ENCODE peak calls at places on chromosomes 16 and 17, in eight cellular contexts. One of them, this sample, is unnamed.

GRCh38 chr16:180101-180920 is at the start of gene HBQ1:
- DNase-seq in HCT116: no peak
- DNase-seq in MM.1S: no peak
- DNase-seq in fibroblast of lung: no peak
- DNase-seq in ovary: peak; percentile 36
- DNase-seq in heart right ventricle: no peak
- DNase-seq in GM12865: no peak
- DNase-seq in breast epithelium: no peak
- DNase-seq in this sample: no peak

GRCh38 chr17:75549246-75550138 is 24.0 kb downstream of the LLGL2 start:
- DNase-seq in HCT116: peak; percentile 63
- DNase-seq in breast epithelium: peak; percentile 88
- DNase-seq in ovary: no peak
- DNase-seq in heart right ventricle: no peak
- DNase-seq in GM12865: no peak
- DNase-seq in fibroblast of lung: no peak
- DNase-seq in MM.1S: no peak
- DNase-seq in this sample: no peak

GRCh38 chr17:80470603-80471002 is 5.8 kb downstream of the NPTX1 start:
- DNase-seq in GM12865: no peak
- DNase-seq in breast epithelium: no peak
- DNase-seq in HCT116: no peak
- DNase-seq in ovary: no peak
- DNase-seq in heart right ventricle: no peak
- DNase-seq in fibroblast of lung: no peak
- DNase-seq in MM.1S: no peak
- DNase-seq in this sample: no peak

GRCh38 chr16:585351-585750 is 4.5 kb upstream of the RAB40C start:
- DNase-seq in heart right ventricle: no peak
- DNase-seq in ovary: peak; percentile 37
- DNase-seq in GM12865: no peak
- DNase-seq in HCT116: no peak
- DNase-seq in fibroblast of lung: no peak
- DNase-seq in MM.1S: no peak
- DNase-seq in breast epithelium: no peak
- DNase-seq in this sample: no peak

GRCh38 chr16:89006036-89006752 is 29.2 kb upstream of the CBFA2T3 start:
- DNase-seq in heart right ventricle: no peak
- DNase-seq in ovary: no peak
- DNase-seq in fibroblast of lung: no peak
- DNase-seq in breast epithelium: no peak
- DNase-seq in MM.1S: no peak
- DNase-seq in HCT116: no peak
- DNase-seq in GM12865: no peak
- DNase-seq in this sample: no peak

GRCh38 chr17:41308251-41308917 is 725 bp downstream of the KRTAP16-1 start:
- DNase-seq in GM12865: peak; percentile 57
- DNase-seq in heart right ventricle: peak; percentile 34
- DNase-seq in fibroblast of lung: no peak
- DNase-seq in HCT116: no peak
- DNase-seq in MM.1S: peak; percentile 96
- DNase-seq in ovary: no peak
- DNase-seq in breast epithelium: peak; percentile 80
- DNase-seq in this sample: no peak

GRCh38 chr17:49252148-49252682 is 21.6 kb upstream of the PHOSPHO1 start:
- DNase-seq in breast epithelium: no peak
- DNase-seq in heart right ventricle: no peak
- DNase-seq in MM.1S: no peak
- DNase-seq in fibroblast of lung: peak; percentile 31
- DNase-seq in HCT116: no peak
- DNase-seq in GM12865: no peak
- DNase-seq in ovary: no peak
- DNase-seq in this sample: no peak

GRCh38 chr17:72985882-72986720 is 106.4 kb downstream of the SLC39A11 start:
- DNase-seq in breast epithelium: peak; percentile 54
- DNase-seq in ovary: no peak
- DNase-seq in fibroblast of lung: peak; percentile 84
- DNase-seq in MM.1S: peak; percentile 66
- DNase-seq in heart right ventricle: peak; percentile 70
- DNase-seq in HCT116: peak; percentile 70
- DNase-seq in GM12865: peak; percentile 87
- DNase-seq in this sample: peak; percentile 92

GRCh38 chr17:63705657-63706056 is 5.7 kb upstream of the LIMD2 start:
- DNase-seq in heart right ventricle: no peak
- DNase-seq in GM12865: no peak
- DNase-seq in MM.1S: no peak
- DNase-seq in HCT116: no peak
- DNase-seq in fibroblast of lung: no peak
- DNase-seq in ovary: no peak
- DNase-seq in breast epithelium: no peak
- DNase-seq in this sample: no peak

GRCh38 chr17:63704836-63705235 is 4.9 kb upstream of the LIMD2 start:
- DNase-seq in GM12865: no peak
- DNase-seq in heart right ventricle: no peak
- DNase-seq in fibroblast of lung: no peak
- DNase-seq in ovary: no peak
- DNase-seq in breast epithelium: no peak
- DNase-seq in HCT116: no peak
- DNase-seq in MM.1S: no peak
- DNase-seq in this sample: no peak

GRCh38 chr17:63703556-63704258 is 3.8 kb upstream of the LIMD2 start:
- DNase-seq in fibroblast of lung: no peak
- DNase-seq in ovary: no peak
- DNase-seq in HCT116: no peak
- DNase-seq in breast epithelium: no peak
- DNase-seq in GM12865: no peak
- DNase-seq in heart right ventricle: no peak
- DNase-seq in MM.1S: no peak
- DNase-seq in this sample: no peak

GRCh38 chr17:63703029-63703428 is 3.1 kb upstream of the LIMD2 start:
- DNase-seq in MM.1S: no peak
- DNase-seq in fibroblast of lung: no peak
- DNase-seq in ovary: no peak
- DNase-seq in heart right ventricle: no peak
- DNase-seq in GM12865: no peak
- DNase-seq in breast epithelium: no peak
- DNase-seq in HCT116: no peak
- DNase-seq in this sample: no peak

DNA sequence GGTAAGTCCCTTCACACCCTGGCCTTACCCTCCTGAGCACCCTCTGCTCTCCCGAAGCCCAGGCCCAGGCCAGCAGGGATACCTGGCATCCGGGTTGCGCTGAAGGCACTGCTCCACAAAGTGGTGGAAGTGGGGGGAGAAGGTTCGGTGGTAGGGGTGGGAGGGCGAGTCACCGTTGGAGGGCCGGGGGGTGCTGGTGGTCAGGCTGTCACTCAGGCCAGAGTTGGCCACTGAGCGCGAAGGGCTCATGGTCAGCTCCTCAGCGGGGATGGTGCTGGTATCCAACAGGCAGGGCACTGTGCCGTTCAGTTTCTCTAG is 4.3 kb upstream of the LIMD2 start:
- DNase-seq in ovary: no peak
- DNase-seq in fibroblast of lung: no peak
- DNase-seq in GM12865: no peak
- DNase-seq in HCT116: no peak
- DNase-seq in MM.1S: no peak
- DNase-seq in breast epithelium: no peak
- DNase-seq in heart right ventricle: no peak
- DNase-seq in this sample: no peak
- TF ChIP-seq CTCF in ovary: no peak
- TF ChIP-seq CTCF in fibroblast of lung: no peak
- TF ChIP-seq CTCF in GM12865: no peak
- TF ChIP-seq CTCF in HCT116: no peak
- TF ChIP-seq CTCF in MM.1S: no peak
- TF ChIP-seq CTCF in breast epithelium: no peak
- TF ChIP-seq CTCF in heart right ventricle: no peak
- TF ChIP-seq CTCF in this sample: no peak

GRCh38 chr16:24688359-24688758 is 41.1 kb upstream of the TNRC6A start:
- DNase-seq in HCT116: no peak
- DNase-seq in heart right ventricle: no peak
- DNase-seq in breast epithelium: no peak
- DNase-seq in fibroblast of lung: no peak
- DNase-seq in MM.1S: no peak
- DNase-seq in GM12865: no peak
- DNase-seq in ovary: no peak
- DNase-seq in this sample: no peak

GRCh38 chr16:24686678-24687077 is 42.8 kb upstream of the TNRC6A start:
- DNase-seq in GM12865: no peak
- DNase-seq in MM.1S: no peak
- DNase-seq in breast epithelium: no peak
- DNase-seq in HCT116: no peak
- DNase-seq in heart right ventricle: no peak
- DNase-seq in fibroblast of lung: no peak
- DNase-seq in ovary: no peak
- DNase-seq in this sample: no peak

GRCh38 chr16:24692854-24693253 is 36.6 kb upstream of the TNRC6A start:
- DNase-seq in HCT116: no peak
- DNase-seq in MM.1S: no peak
- DNase-seq in ovary: no peak
- DNase-seq in heart right ventricle: no peak
- DNase-seq in breast epithelium: no peak
- DNase-seq in fibroblast of lung: no peak
- DNase-seq in GM12865: no peak
- DNase-seq in this sample: no peak

GRCh38 chr16:24685539-24686432 is 43.7 kb upstream of the TNRC6A start:
- DNase-seq in ovary: peak; percentile 83
- DNase-seq in MM.1S: no peak
- DNase-seq in breast epithelium: peak; percentile 56
- DNase-seq in HCT116: no peak
- DNase-seq in GM12865: no peak
- DNase-seq in fibroblast of lung: peak; percentile 76
- DNase-seq in heart right ventricle: peak; percentile 69
- DNase-seq in this sample: no peak

DNA sequence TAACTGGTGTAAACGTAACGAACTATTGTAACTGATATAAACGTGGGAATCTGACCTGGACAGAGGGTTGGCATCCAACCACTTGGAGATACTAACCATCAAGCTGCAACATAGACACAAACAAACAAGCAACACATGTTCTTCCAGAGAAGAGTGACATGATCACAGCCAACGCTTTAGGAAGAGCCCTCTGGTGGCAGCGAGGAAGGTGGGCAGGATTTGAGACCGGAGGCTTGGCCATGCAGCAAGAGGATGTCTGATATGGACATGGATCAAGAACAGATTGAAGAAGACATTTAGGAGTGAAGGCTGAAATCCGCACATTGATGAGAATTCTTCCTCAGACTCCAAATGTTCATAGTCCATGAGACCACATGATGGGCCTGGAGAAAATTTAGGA is 40.3 kb upstream of the TNRC6A start:
- DNase-seq in breast epithelium: no peak
- DNase-seq in ovary: no peak
- DNase-seq in fibroblast of lung: peak; percentile 61
- DNase-seq in GM12865: peak; percentile 57
- DNase-seq in HCT116: peak; percentile 57
- DNase-seq in MM.1S: no peak
- DNase-seq in heart right ventricle: no peak
- DNase-seq in this sample: no peak
- TF ChIP-seq CTCF in breast epithelium: peak; percentile 37
- TF ChIP-seq CTCF in ovary: no peak
- TF ChIP-seq CTCF in fibroblast of lung: peak; percentile 60
- TF ChIP-seq CTCF in GM12865: peak; percentile 62
- TF ChIP-seq CTCF in HCT116: peak; percentile 63
- TF ChIP-seq CTCF in MM.1S: peak; percentile 18
- TF ChIP-seq CTCF in heart right ventricle: peak; percentile 51
- TF ChIP-seq CTCF in this sample: peak; percentile 34

GRCh38 chr17:74215332-74215727 is 2.0 kb downstream of the TTYH2 start:
- DNase-seq in breast epithelium: no peak
- DNase-seq in heart right ventricle: peak; percentile 56
- DNase-seq in fibroblast of lung: no peak
- DNase-seq in MM.1S: no peak
- DNase-seq in HCT116: no peak
- DNase-seq in ovary: no peak
- DNase-seq in GM12865: no peak
- DNase-seq in this sample: no peak

GRCh38 chr17:74218436-74218835 is 5.1 kb downstream of the TTYH2 start:
- DNase-seq in HCT116: no peak
- DNase-seq in MM.1S: no peak
- DNase-seq in fibroblast of lung: no peak
- DNase-seq in heart right ventricle: no peak
- DNase-seq in ovary: no peak
- DNase-seq in breast epithelium: no peak
- DNase-seq in GM12865: no peak
- DNase-seq in this sample: no peak

GRCh38 chr17:74214642-74215331 is 1.4 kb downstream of the TTYH2 start:
- DNase-seq in MM.1S: no peak
- DNase-seq in HCT116: no peak
- DNase-seq in breast epithelium: no peak
- DNase-seq in heart right ventricle: peak; percentile 54
- DNase-seq in ovary: no peak
- DNase-seq in GM12865: no peak
- DNase-seq in fibroblast of lung: no peak
- DNase-seq in this sample: no peak

GRCh38 chr17:74216505-74216904 is 3.1 kb downstream of the TTYH2 start:
- DNase-seq in MM.1S: no peak
- DNase-seq in heart right ventricle: no peak
- DNase-seq in fibroblast of lung: no peak
- DNase-seq in HCT116: no peak
- DNase-seq in breast epithelium: no peak
- DNase-seq in GM12865: no peak
- DNase-seq in ovary: no peak
- DNase-seq in this sample: no peak

GRCh38 chr17:74217036-74217725 is 3.8 kb downstream of the TTYH2 start:
- DNase-seq in HCT116: no peak
- DNase-seq in breast epithelium: no peak
- DNase-seq in heart right ventricle: no peak
- DNase-seq in GM12865: no peak
- DNase-seq in ovary: no peak
- DNase-seq in fibroblast of lung: no peak
- DNase-seq in MM.1S: no peak
- DNase-seq in this sample: no peak
- TF ChIP-seq CTCF in HCT116: no peak
- TF ChIP-seq CTCF in breast epithelium: no peak
- TF ChIP-seq CTCF in heart right ventricle: no peak
- TF ChIP-seq CTCF in GM12865: no peak
- TF ChIP-seq CTCF in ovary: no peak
- TF ChIP-seq CTCF in fibroblast of lung: no peak
- TF ChIP-seq CTCF in MM.1S: no peak
- TF ChIP-seq CTCF in this sample: no peak

DNA sequence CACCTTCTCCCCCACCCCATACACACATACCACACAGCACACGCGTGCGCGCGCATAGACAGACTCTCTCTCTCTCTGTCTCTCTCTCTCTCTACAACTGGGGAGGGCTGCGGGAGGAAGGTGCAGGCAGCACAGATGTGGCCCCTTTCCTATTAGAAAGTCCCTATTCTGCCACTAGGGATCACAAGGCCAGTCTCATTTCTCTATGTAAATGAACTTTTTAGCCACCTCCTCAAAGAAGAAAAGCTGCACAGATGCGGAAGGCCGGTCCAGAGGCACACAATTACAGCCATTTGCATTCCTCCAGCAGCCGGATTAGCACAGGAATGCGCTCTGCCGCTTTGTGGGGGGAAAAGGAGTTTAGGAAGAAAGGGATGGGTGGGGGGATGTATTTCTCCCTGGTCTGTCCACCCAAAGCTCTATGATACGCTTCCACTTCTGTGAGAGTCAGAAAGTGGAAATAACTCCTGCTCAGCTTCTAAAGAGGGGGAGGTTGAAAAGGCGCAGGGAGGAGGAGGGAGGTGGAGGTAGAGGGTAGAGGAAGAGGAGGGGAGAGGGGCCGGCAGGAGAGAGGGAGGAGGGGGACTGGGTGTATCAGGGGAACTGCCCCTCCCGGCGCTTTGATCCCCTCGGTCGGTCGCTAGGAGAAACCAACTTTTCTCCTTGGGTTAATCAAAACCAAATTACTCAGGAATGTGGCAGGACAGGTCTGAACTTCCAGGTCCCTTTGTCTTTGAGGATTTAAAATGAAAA is 11.7 kb downstream of the ZFHX3 start:
- DNase-seq in fibroblast of lung: no peak
- DNase-seq in MM.1S: no peak
- DNase-seq in GM12865: peak; percentile 91
- DNase-seq in ovary: no peak
- DNase-seq in breast epithelium: no peak
- DNase-seq in HCT116: no peak
- DNase-seq in heart right ventricle: no peak
- DNase-seq in this sample: no peak
- TF ChIP-seq CTCF in fibroblast of lung: no peak
- TF ChIP-seq CTCF in MM.1S: no peak
- TF ChIP-seq CTCF in GM12865: peak; percentile 22
- TF ChIP-seq CTCF in ovary: no peak
- TF ChIP-seq CTCF in breast epithelium: no peak
- TF ChIP-seq CTCF in HCT116: no peak
- TF ChIP-seq CTCF in heart right ventricle: no peak
- TF ChIP-seq CTCF in this sample: no peak